ENCODE peak calls at places on chromosomes 7 and 10, in four cellular contexts. W, L, D and S are unnamed samples.
A peak's percentile ranks its signal among the peaks of the same experiment; 100 is the strongest.

GRCh38 chr7:74027683-74028320 is at the start of gene ELN:
- DNase-seq in W (no peak), L (peak; percentile 27), D (peak; percentile 90), S (no peak)

GRCh38 chr7:87435546-87435945 is 39.9 kb downstream of the ABCB4 start:
- DNase-seq in W (no peak), L (no peak), D (no peak), S (no peak)

GRCh38 chr7:139820089-139820488 is 9.0 kb upstream of the TBXAS1 start:
- DNase-seq in W (no peak), L (no peak), D (no peak), S (no peak)

GRCh38 chr7:18860226-18860625 is 257.2 kb downstream of the TWIST1 start:
- DNase-seq in W (no peak), L (no peak), D (no peak), S (no peak)

GRCh38 chr7:135665072-135665471 is 2.8 kb downstream of the STMP1 start:
- DNase-seq in W (no peak), L (no peak), D (no peak), S (no peak)

GRCh38 chr7:95317546-95317945 is 6.8 kb downstream of the PON1 start:
- DNase-seq in W (no peak), L (no peak), D (no peak), S (no peak)

GRCh38 chr7:45068236-45069023 is 20.3 kb downstream of the NACAD start:
- DNase-seq in W (no peak), L (no peak), D (no peak), S (no peak)

GRCh38 chr7:107173691-107174406 is 5.0 kb downstream of the HBP1 start:
- DNase-seq in W (no peak), L (no peak), D (no peak), S (no peak)

GRCh38 chr7:81506609-81507008 is 263.2 kb downstream of the HGF start:
- DNase-seq in W (no peak), L (no peak), D (no peak), S (no peak)

GRCh38 chr7:24917510-24918239 is 62.3 kb downstream of the OSBPL3 start:
- DNase-seq in W (no peak), L (no peak), D (no peak), S (no peak)

GRCh38 chr7:100545636-100546128 is 6.7 kb downstream of the AGFG2 start:
- DNase-seq in W (peak; percentile 96), L (peak; percentile 92), D (no peak), S (no peak)

GRCh38 chr10:1117651-1118050 is 61.5 kb downstream of the WDR37 start:
- DNase-seq in W (no peak), L (no peak), D (no peak), S (no peak)

GRCh38 chr10:33365871-33366411 is 31.5 kb upstream of the NRP1 start:
- DNase-seq in W (peak; percentile 91), L (peak; percentile 90), D (no peak), S (no peak)

GRCh38 chr10:73873163-73873842 is 1.1 kb downstream of the CAMK2G start:
- DNase-seq in W (no peak), L (no peak), D (no peak), S (no peak)

GRCh38 chr7:94510582-94511456 is 1.2 kb downstream of the CASD1 start:
- DNase-seq in W (peak; percentile 50), L (peak; percentile 44), D (peak; percentile 68), S (no peak)

GRCh38 chr10:80413152-80413996 is 5.0 kb downstream of the PRXL2A start:
- DNase-seq in W (no peak), L (peak; percentile 88), D (no peak), S (no peak)
- H3K4me1 ChIP-seq in W (peaks cover 24% of the 10 kb centered on the region), L (peaks cover 73% of the 10 kb centered on the region), D (peaks cover 66% of the 10 kb centered on the region), S (peaks cover 7% of the 10 kb centered on the region)

GRCh38 chr10:90919683-90920574 is 958 bp downstream of the ANKRD1 start:
- DNase-seq in W (no peak), L (peak; percentile 47), D (no peak), S (no peak)
- H3K4me3 ChIP-seq in W (peak overlapping the region; percentile 50), L (peak overlapping the region; percentile 56), D (peak overlapping the region; percentile 76), S (no peak overlapping the region)

DNA sequence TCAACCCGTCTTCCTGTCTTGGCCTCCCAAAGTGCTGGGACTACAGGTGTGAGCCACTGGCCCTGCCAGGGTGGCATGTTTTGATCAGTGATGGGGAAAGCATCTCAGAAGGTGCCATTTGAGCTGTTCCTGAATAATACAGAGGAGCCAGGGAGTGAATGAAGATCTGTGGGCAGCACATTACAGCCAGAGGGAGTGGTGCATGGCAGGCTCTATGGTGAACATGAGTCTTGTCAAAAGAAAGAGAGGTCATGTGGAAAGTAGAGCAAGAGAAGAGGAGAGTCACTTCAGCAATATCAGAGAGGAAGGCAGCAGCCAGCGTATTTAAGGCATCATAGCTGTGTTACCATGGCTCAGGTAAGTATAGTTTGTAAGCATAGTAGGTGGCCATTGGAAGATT is 275.7 kb upstream of the LRGUK start:
- DNase-seq in W (no peak), L (no peak), D (no peak), S (no peak)
- H3K4me1 ChIP-seq in W (peaks cover 9% of the 10 kb centered on the region), L (peaks cover 15% of the 10 kb centered on the region), D (peaks cover 14% of the 10 kb centered on the region), S (no peaks in the 10 kb centered on the region)

GRCh38 chr7:128203710-128204214 is 37.3 kb upstream of the LEP start:
- DNase-seq in W (no peak), L (no peak), D (no peak), S (no peak)
- H3K4me3 ChIP-seq in W (no peak overlapping the region), L (no peak overlapping the region), D (no peak overlapping the region), S (no peak overlapping the region)

GRCh38 chr10:91208645-91209044 is 11.8 kb upstream of the PCGF5 start:
- DNase-seq in W (no peak), L (no peak), D (no peak), S (no peak)
- H3K4me1 ChIP-seq in W (no peaks in the 10 kb centered on the region), L (no peaks in the 10 kb centered on the region), D (peaks cover 50% of the 10 kb centered on the region), S (peaks cover 24% of the 10 kb centered on the region)

GRCh38 chr10:84329986-84330651 is 1.7 kb downstream of the CCSER2 start:
- DNase-seq in W (no peak), L (no peak), D (no peak), S (peak; percentile 37)
- H3K4me3 ChIP-seq in W (peak overlapping the region; percentile 77), L (no peak overlapping the region), D (peak overlapping the region; percentile 94), S (peak overlapping the region; percentile 69)

GRCh38 chr10:24255907-24256306 is 47.0 kb downstream of the KIAA1217 start:
- DNase-seq in W (peak; percentile 60), L (no peak), D (peak; percentile 78), S (no peak)

GRCh38 chr10:24256619-24257018 is 47.7 kb downstream of the KIAA1217 start:
- DNase-seq in W (no peak), L (no peak), D (no peak), S (no peak)

GRCh38 chr10:24254180-24254579 is 45.2 kb downstream of the KIAA1217 start:
- DNase-seq in W (no peak), L (no peak), D (peak; percentile 72), S (no peak)

GRCh38 chr10:24257588-24257987 is 48.6 kb downstream of the KIAA1217 start:
- DNase-seq in W (no peak), L (no peak), D (no peak), S (no peak)

DNA sequence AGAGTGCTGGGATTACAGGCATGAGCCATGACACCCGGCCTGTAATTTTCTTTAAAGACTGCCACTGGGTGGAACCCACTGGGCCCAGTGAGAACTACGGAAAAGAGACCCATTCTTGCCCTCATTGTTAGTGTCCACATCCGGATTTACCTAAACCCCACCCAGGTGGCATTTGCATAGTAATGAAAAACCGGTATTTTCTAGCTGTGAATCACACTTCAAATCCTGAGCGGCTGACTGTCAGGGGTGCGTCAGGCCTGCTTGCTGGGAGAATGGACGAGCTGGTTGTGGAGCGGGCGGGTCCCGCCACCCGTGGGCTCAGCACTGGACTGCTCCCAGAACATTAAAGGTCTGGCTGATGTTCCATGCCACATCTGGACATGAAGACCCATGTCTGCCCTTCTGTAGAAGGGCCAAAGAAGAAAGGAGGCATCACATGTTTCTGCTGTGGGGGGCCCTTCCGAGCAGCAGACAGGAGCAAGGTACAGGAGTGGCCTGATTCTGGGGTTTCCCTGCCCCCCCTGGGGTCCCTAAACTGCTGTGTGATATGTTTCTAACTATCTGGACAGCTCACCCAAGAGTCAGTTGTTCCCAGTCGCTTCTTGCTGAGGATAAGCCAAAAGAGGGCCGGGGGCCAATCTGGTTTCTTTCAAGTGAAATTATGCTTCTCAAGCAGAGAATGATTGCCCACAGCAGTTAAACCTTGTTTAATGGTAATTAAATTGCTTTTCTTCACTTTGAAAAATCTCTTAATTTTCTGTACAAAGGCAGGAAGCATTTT is 46.4 kb downstream of the KIAA1217 start:
- DNase-seq in W (peak; percentile 81), L (no peak), D (no peak), S (no peak)
- H3K4me1 ChIP-seq in W (peaks cover 49% of the 10 kb centered on the region), L (no peaks in the 10 kb centered on the region), D (peaks cover 76% of the 10 kb centered on the region), S (no peaks in the 10 kb centered on the region)

GRCh38 chr10:2890093-2890492 is 177.3 kb upstream of the PFKP start:
- DNase-seq in W (no peak), L (no peak), D (no peak), S (no peak)

GRCh38 chr10:2885956-2886296 is 181.4 kb upstream of the PFKP start:
- DNase-seq in W (no peak), L (no peak), D (no peak), S (no peak)

GRCh38 chr10:2887391-2888070 is 179.8 kb upstream of the PFKP start:
- DNase-seq in W (no peak), L (no peak), D (no peak), S (no peak)

GRCh38 chr10:2886662-2887061 is 180.7 kb upstream of the PFKP start:
- DNase-seq in W (no peak), L (no peak), D (no peak), S (no peak)

GRCh38 chr10:2888403-2889004 is 178.8 kb upstream of the PFKP start:
- DNase-seq in W (no peak), L (no peak), D (no peak), S (no peak)
- H3K4me3 ChIP-seq in W (no peak overlapping the region), L (no peak overlapping the region), D (no peak overlapping the region), S (no peak overlapping the region)